ENCODE peak calls at places on chromosomes 13 and 19, in eight cellular contexts. J, S, U, Y, E, M, O and B are unnamed samples.

GRCh38 chr19:45667620-45668341 is at the start of gene GIPR:
- DNase-seq in M (peak; percentile 44), S (peak; percentile 38), O (peak; percentile 76), E (peak; percentile 70), J (no peak), U (peak; percentile 66), Y (peak; percentile 79), B (peak; percentile 73)

GRCh38 chr13:21556051-21556450 is 47.9 kb downstream of the MICU2 start:
- DNase-seq in O (no peak), S (no peak), U (no peak), Y (no peak), M (no peak), J (no peak), E (no peak), B (no peak)

GRCh38 chr13:57634829-57635165 is 3.3 kb downstream of the PCDH17 start:
- DNase-seq in O (no peak), S (no peak), Y (no peak), M (no peak), E (no peak), U (peak; percentile 34), J (no peak), B (no peak)

GRCh38 chr13:69474286-69474685 is 633.3 kb upstream of the ATXN8OS start:
- DNase-seq in S (no peak), U (no peak), J (no peak), M (no peak), Y (no peak), E (peak; percentile 35), O (no peak), B (no peak)

GRCh38 chr13:105008606-105009005 is 1526.9 kb downstream of the EFNB2 start:
- DNase-seq in U (no peak), M (no peak), J (no peak), Y (no peak), E (no peak), O (no peak), S (no peak), B (no peak)

GRCh38 chr13:114106526-114106925 is 25.9 kb downstream of the RASA3 start:
- DNase-seq in U (no peak), M (no peak), J (no peak), E (no peak), O (no peak), Y (no peak), S (no peak), B (peak; percentile 57)

GRCh38 chr19:51321799-51322198 is 10.4 kb downstream of the IGLON5 start:
- DNase-seq in U (no peak), S (no peak), Y (no peak), M (no peak), O (no peak), J (no peak), E (no peak), B (peak; percentile 14)

GRCh38 chr19:56727731-56728130 is 56.2 kb upstream of the ZNF835 start:
- DNase-seq in S (no peak), J (no peak), Y (no peak), U (no peak), E (no peak), O (no peak), M (no peak), B (no peak)

GRCh38 chr13:80038371-80038770 is 302.6 kb downstream of the SPRY2 start:
- DNase-seq in S (no peak), M (no peak), E (no peak), O (no peak), Y (no peak), U (no peak), J (peak; percentile 35), B (no peak)

GRCh38 chr13:62837895-62838294 is 1422.2 kb upstream of the PCDH20 start:
- DNase-seq in S (peak; percentile 93), M (no peak), E (peak; percentile 68), O (no peak), J (peak; percentile 14), U (no peak), Y (no peak), B (no peak)

GRCh38 chr19:31693870-31694269 is 344.6 kb upstream of the TSHZ3 start:
- DNase-seq in O (no peak), S (no peak), J (no peak), M (no peak), Y (no peak), U (no peak), E (no peak), B (no peak)

GRCh38 chr19:10116866-10117616 is 2.7 kb downstream of the EIF3G start:
- DNase-seq in J (no peak), M (no peak), U (no peak), E (no peak), Y (no peak), O (no peak), S (no peak), B (peak; percentile 49)

GRCh38 chr19:40466219-40467006 is at the start of gene SPTBN4:
- DNase-seq in S (no peak), O (no peak), U (peak; percentile 10), Y (no peak), J (no peak), E (no peak), M (no peak), B (peak; percentile 66)

GRCh38 chr13:67740871-67741475 is 510.8 kb upstream of the PCDH9 start:
- DNase-seq in U (no peak), M (no peak), S (no peak), E (no peak), J (no peak), Y (no peak), O (no peak), B (no peak)

GRCh38 chr13:75479102-75479501 is 2.9 kb downstream of the TBC1D4 start:
- DNase-seq in M (no peak), Y (no peak), S (no peak), J (no peak), E (peak; percentile 65), U (no peak), O (no peak), B (no peak)

GRCh38 chr19:30512748-30513389 is 140.7 kb downstream of the ZNF536 start:
- DNase-seq in S (no peak), E (no peak), Y (no peak), O (no peak), U (no peak), J (no peak), M (no peak), B (no peak)

GRCh38 chr13:112353856-112354255 is 22.3 kb upstream of the SPACA7 start:
- DNase-seq in S (no peak), J (no peak), U (no peak), M (no peak), E (no peak), O (no peak), Y (no peak), B (no peak)

DNA sequence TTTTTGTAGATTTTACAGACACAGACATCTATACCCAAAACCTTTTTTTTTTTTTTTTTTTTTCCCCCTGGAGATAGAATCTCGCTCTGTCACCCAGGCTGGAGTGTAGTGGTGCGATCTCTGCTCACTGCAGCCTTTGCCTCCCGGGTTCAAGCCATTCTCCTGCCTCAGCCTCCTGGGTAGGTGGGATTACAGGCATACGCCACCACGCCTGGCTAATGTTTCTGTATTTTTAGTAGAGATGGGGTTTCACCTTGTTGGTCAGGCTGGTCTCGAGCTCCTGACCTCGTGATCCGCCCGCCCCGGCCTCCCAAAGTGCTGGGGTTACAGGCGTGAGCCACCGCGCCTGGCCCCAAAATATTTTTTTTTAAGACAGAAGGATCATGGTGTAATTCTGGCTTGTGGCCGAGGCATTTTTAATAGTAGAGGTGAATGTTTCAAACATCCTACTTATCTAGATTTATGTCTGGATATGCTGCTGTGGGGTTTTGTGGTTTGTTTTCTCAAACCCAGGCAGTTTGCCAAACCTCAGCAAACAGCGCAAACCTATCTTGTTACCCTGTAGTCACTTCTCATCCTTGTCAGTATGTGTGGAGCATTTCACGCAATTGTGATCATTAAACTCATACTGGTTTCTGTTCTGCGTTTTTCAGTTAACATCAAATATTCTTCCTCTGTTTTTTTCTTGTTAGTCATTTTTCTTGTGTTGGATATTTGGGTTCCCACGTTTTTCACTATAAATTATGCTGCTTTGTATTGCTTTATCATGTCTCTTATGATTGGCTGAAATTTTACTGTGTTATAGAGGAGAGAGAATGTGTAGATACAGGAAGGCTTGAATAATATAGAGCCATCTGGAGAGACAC is 36.2 kb upstream of the GARRE1 start:
- DNase-seq in E (peak; percentile 96), O (no peak), S (peak; percentile 98), M (no peak), Y (peak; percentile 89), U (no peak), J (peak; percentile 58), B (peak; percentile 86)
- H4K20me1 ChIP-seq in E (peaks cover 15% of the 10 kb centered on the region), O (no peaks in the 10 kb centered on the region), S (peaks cover 56% of the 10 kb centered on the region), M (no peaks in the 10 kb centered on the region), Y (peaks cover 2% of the 10 kb centered on the region), U (peaks cover 9% of the 10 kb centered on the region), J (no peaks in the 10 kb centered on the region), B (peaks cover 27% of the 10 kb centered on the region)

DNA sequence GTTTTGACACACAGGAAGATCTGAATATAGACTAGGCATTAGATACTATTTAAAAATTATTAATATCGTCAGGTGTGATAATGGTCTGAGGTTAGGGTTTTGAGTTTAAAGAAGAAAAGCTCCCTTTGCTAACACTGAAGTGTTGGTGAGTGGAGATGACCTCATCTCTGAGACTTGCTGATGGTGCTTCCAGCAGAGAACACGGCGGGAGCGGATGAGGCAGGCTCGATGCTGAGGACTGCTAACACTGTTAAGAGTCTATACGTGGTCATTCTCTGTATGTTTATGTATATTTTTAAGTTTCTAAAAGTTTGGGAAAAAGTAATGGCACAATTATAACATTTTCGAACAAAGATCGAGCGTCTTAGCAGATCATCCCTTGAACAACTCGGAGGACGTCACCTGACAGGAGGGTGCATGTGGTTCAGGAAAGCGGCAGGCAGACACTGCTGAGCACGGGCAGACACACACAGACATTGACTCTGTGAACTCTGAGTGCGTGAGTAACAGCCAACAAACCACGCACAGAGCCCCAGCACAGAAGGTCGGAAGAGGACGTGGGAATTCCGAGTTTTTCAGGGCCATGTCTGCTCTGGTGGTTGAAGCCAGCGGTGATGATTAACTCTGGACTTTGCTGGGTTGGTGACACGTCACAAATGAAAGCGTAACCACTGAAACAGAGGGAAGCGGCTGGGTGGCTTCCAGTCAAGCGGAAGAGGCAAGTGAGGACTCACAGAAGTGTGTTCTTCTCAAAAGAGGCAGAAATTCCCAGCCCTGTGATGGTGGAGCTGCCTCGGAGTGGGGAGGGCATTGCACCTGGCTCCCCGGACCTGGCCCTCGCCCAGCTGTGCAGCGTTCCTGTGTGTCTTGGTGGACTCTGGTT is 91.9 kb upstream of the TEX29 start:
- DNase-seq in S (peak; percentile 34), O (no peak), U (no peak), Y (no peak), M (no peak), E (no peak), J (no peak), B (no peak)
- H3K4me3 ChIP-seq in S (no peak overlapping the region), O (no peak overlapping the region), U (no peak overlapping the region), Y (no peak overlapping the region), M (no peak overlapping the region), E (no peak overlapping the region), J (no peak overlapping the region), B (no peak overlapping the region)

GRCh38 chr19:49929121-49929610 is at the start of the genes ATF5 and NUP62:
- DNase-seq in E (peak; percentile 90), O (peak; percentile 90), Y (peak; percentile 82), U (peak; percentile 93), J (no peak), S (peak; percentile 75), M (peak; percentile 80), B (peak; percentile 100)
- H3K4me1 ChIP-seq in E (peaks cover 59% of the 10 kb centered on the region), O (peaks cover 56% of the 10 kb centered on the region), Y (peaks cover 8% of the 10 kb centered on the region), U (peaks cover 9% of the 10 kb centered on the region), J (peaks cover 10% of the 10 kb centered on the region), S (peaks cover 4% of the 10 kb centered on the region), M (peaks cover 27% of the 10 kb centered on the region), B (peaks cover 3% of the 10 kb centered on the region)

DNA sequence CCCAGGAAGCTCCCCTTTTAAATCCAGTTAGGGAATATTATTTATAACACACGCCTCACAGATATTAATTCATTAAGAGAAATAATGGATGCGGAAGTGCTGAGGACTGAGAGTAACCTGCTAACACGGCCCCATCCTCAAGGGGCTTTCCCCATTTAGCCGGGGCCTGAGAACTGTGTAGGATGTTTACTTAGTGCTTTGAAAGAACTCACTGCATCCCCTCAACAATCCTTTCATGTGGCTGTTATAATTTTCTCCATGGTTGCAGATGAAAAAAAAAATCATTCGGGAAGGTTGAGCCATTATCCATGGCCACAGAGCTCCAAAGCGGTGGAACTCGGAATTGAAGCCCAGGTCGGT is 98.2 kb downstream of the ING1 start:
- DNase-seq in S (no peak), U (no peak), E (no peak), O (no peak), M (no peak), J (no peak), Y (no peak), B (no peak)
- H4K20me1 ChIP-seq in S (no peaks in the 10 kb centered on the region), U (no peaks in the 10 kb centered on the region), E (no peaks in the 10 kb centered on the region), O (no peaks in the 10 kb centered on the region), M (no peaks in the 10 kb centered on the region), J (no peaks in the 10 kb centered on the region), Y (no peaks in the 10 kb centered on the region), B (no peaks in the 10 kb centered on the region)